ENCODE peak calls at places on chromosomes 4 and X, in seven cellular contexts. F is IMR-90, O is suprapubic skin, X is GM23338, Z is GM23248, C is lower lobe of right lung, A is aorta. L is an unnamed sample. For H3K4me1 and H3K27me3, the result is how much of the 10 kb centered on the place peaks cover.

GRCh38 chrX:10006770-10007169 is 39.6 kb downstream of the CLDN34 start:
- DNase-seq in F (no peak), O (no peak), X (no peak), Z (no peak), C (no peak), A (no peak), L (no peak)

GRCh38 chr4:138301536-138301935 is 59.4 kb upstream of the SLC7A11 start:
- DNase-seq in F (no peak), O (no peak), X (no peak), Z (no peak), C (no peak), A (no peak), L (no peak)

GRCh38 chr4:137283737-137284136 is 248.6 kb downstream of the PCDH18 start:
- DNase-seq in F (peak), O (no peak), X (peak), Z (peak), C (no peak), A (no peak), L (no peak)

GRCh38 chr4:95095352-95095974 is 337.7 kb downstream of the BMPR1B start:
- DNase-seq in F (peak), O (no peak), X (peak), Z (peak), C (no peak), A (no peak), L (peak)

GRCh38 chr4:143382539-143382938 is 45.9 kb downstream of the GAB1 start:
- DNase-seq in F (peak), O (no peak), X (no peak), Z (no peak), C (no peak), A (no peak), L (no peak)

GRCh38 chr4:2094545-2094944 is 35.4 kb downstream of the NAT8L start:
- DNase-seq in F (no peak), O (no peak), X (no peak), Z (no peak), C (no peak), A (no peak), L (no peak)

GRCh38 chr4:28523791-28524190 is 1663.2 kb downstream of the STIM2 start:
- DNase-seq in F (no peak), O (no peak), X (no peak), Z (no peak), C (no peak), A (no peak), L (no peak)

GRCh38 chrX:103687696-103688191 is 1.2 kb upstream of the MORF4L2 start:
- DNase-seq in F (peak), O (peak), X (peak), Z (peak), C (peak), A (peak), L (peak)

GRCh38 chr4:61333490-61333889 is 133.4 kb downstream of the ADGRL3 start:
- DNase-seq in F (no peak), O (no peak), X (no peak), Z (no peak), C (no peak), A (peak), L (no peak)

GRCh38 chr4:147826288-147826646 is 94.4 kb downstream of the ARHGAP10 start:
- DNase-seq in F (no peak), O (no peak), X (no peak), Z (no peak), C (no peak), A (no peak), L (no peak)

GRCh38 chr4:90840828-90841227 is 713.6 kb downstream of the CCSER1 start:
- DNase-seq in F (no peak), O (no peak), X (no peak), Z (no peak), C (no peak), A (no peak), L (no peak)

GRCh38 chr4:39435875-39436563 is 22.7 kb downstream of the RPL9 start:
- DNase-seq in F (no peak), O (no peak), X (peak), Z (no peak), C (no peak), A (no peak), L (no peak)

GRCh38 chr4:56468097-56468422 is 643 bp downstream of the SRP72 start:
- DNase-seq in F (peak), O (no peak), X (no peak), Z (peak), C (no peak), A (no peak), L (peak)

GRCh38 chr4:114785570-114785969 is 187.0 kb downstream of the UGT8 start:
- DNase-seq in F (no peak), O (no peak), X (no peak), Z (no peak), C (no peak), A (no peak), L (no peak)

GRCh38 chr4:169254546-169254983 is 16.2 kb downstream of the SH3RF1 start:
- DNase-seq in F (peak), O (no peak), X (no peak), Z (peak), C (no peak), A (no peak), L (peak)
- H3K4me1 ChIP-seq in F (under half), O (half or more), X (half or more), Z (half or more), C (half or more), A (under half), L (half or more)

DNA sequence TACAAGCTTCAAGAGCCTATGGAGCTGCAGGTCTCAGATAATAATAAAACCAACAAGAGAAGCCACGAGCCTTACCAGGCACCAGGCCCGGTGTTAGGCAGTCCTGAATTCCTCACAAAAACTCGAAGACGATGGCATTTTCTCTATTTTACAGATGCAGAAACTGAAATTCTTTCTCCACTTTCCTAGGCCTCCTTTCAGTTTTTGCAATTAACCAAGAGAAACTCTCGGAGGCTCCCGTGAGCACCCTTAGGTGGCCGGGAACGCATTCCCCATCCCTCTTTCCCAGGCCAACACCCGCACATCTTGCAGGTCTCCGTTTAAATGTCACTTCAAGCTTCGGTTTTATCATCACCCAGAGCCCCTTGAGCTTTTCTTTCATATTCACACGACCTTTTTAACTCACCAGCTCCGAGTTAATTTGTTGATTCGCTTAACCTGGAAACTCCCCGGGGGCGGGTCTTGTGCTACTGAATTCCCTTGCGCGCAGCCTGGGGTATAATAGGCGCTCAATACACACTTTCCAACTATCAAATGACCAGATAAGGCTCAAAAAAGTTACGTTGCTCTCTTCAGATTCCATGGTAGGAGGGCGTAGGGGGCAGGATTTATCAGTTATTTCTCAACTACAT is 6.2 kb upstream of the GSX2 start:
- DNase-seq in F (no peak), O (no peak), X (peak), Z (no peak), C (no peak), A (no peak), L (no peak)
- H3K27me3 ChIP-seq in F (under half), O (half or more), X (half or more), Z (under half), C (half or more), A (under half), L (under half)

GRCh38 chr4:113686950-113687718 is 74.4 kb downstream of the CAMK2D start:
- DNase-seq in F (peak), O (no peak), X (no peak), Z (peak), C (no peak), A (no peak), L (no peak)
- H3K4me1 ChIP-seq in F (under half), O (under half), X (under half), Z (under half), C (under half), A (under half), L (under half)

GRCh38 chrX:18981124-18981807 is 2.6 kb downstream of the PHKA2 start:
- DNase-seq in F (no peak), O (no peak), X (no peak), Z (no peak), C (no peak), A (no peak), L (no peak)
- H3K27me3 ChIP-seq in F (under half), O (under half), X (under half), Z (under half), C (under half), A (under half), L (under half)

L was measured in BE2C.